ENCODE peak calls at places on chromosomes 3 and 15, in seven cellular contexts. One of them, this sample, is unnamed.

GRCh38 chr3:72035606-72036005 is 250.7 kb upstream of the PROK2 start:
- DNase-seq in H1: no peak
- DNase-seq in K562: no peak
- DNase-seq in GM12878: no peak
- DNase-seq in HCT116: no peak
- DNase-seq in HepG2: no peak
- DNase-seq in endothelial cell of umbilical vein: no peak
- DNase-seq in this sample: no peak

GRCh38 chr15:90004671-90005070 is 3.5 kb downstream of the ZNF710 start:
- DNase-seq in endothelial cell of umbilical vein: peak; percentile 50
- DNase-seq in HepG2: peak; percentile 71
- DNase-seq in H1: no peak
- DNase-seq in K562: no peak
- DNase-seq in HCT116: no peak
- DNase-seq in GM12878: no peak
- DNase-seq in this sample: no peak

GRCh38 chr15:63752075-63752684 is 81.6 kb downstream of the HERC1 start:
- DNase-seq in HepG2: peak; percentile 61
- DNase-seq in K562: peak; percentile 33
- DNase-seq in endothelial cell of umbilical vein: peak; percentile 78
- DNase-seq in H1: no peak
- DNase-seq in HCT116: peak; percentile 60
- DNase-seq in GM12878: peak; percentile 23
- DNase-seq in this sample: peak; percentile 24

GRCh38 chr15:100461049-100461448 is 67.7 kb downstream of the CERS3 start:
- DNase-seq in GM12878: peak; percentile 3
- DNase-seq in HCT116: no peak
- DNase-seq in endothelial cell of umbilical vein: no peak
- DNase-seq in K562: no peak
- DNase-seq in HepG2: no peak
- DNase-seq in H1: no peak
- DNase-seq in this sample: no peak

GRCh38 chr3:101381809-101382208 is 61.4 kb upstream of the IMPG2 start:
- DNase-seq in GM12878: no peak
- DNase-seq in HepG2: peak; percentile 23
- DNase-seq in HCT116: peak; percentile 6
- DNase-seq in K562: no peak
- DNase-seq in endothelial cell of umbilical vein: peak; percentile 40
- DNase-seq in H1: no peak
- DNase-seq in this sample: peak; percentile 61

GRCh38 chr15:31360158-31360561 is 33.5 kb downstream of the KLF13 start:
- DNase-seq in HepG2: no peak
- DNase-seq in endothelial cell of umbilical vein: no peak
- DNase-seq in H1: no peak
- DNase-seq in HCT116: no peak
- DNase-seq in GM12878: no peak
- DNase-seq in K562: no peak
- DNase-seq in this sample: no peak

GRCh38 chr15:50182233-50183013 is 427 bp downstream of the SLC27A2 start:
- DNase-seq in HepG2: no peak
- DNase-seq in HCT116: peak; percentile 8
- DNase-seq in H1: peak; percentile 85
- DNase-seq in K562: peak; percentile 40
- DNase-seq in endothelial cell of umbilical vein: peak; percentile 23
- DNase-seq in GM12878: no peak
- DNase-seq in this sample: no peak

GRCh38 chr3:67614195-67614594 is 40.2 kb downstream of the SUCLG2 start:
- DNase-seq in HepG2: no peak
- DNase-seq in endothelial cell of umbilical vein: no peak
- DNase-seq in K562: no peak
- DNase-seq in HCT116: no peak
- DNase-seq in H1: no peak
- DNase-seq in GM12878: no peak
- DNase-seq in this sample: no peak

GRCh38 chr3:172125053-172125452 is 85.7 kb downstream of the FNDC3B start:
- DNase-seq in HepG2: no peak
- DNase-seq in endothelial cell of umbilical vein: no peak
- DNase-seq in K562: no peak
- DNase-seq in GM12878: no peak
- DNase-seq in H1: no peak
- DNase-seq in HCT116: no peak
- DNase-seq in this sample: no peak

GRCh38 chr15:100879461-100880138 is at the start of gene ALDH1A3:
- DNase-seq in K562: no peak
- DNase-seq in GM12878: no peak
- DNase-seq in HepG2: no peak
- DNase-seq in H1: no peak
- DNase-seq in endothelial cell of umbilical vein: no peak
- DNase-seq in HCT116: peak; percentile 39
- DNase-seq in this sample: no peak

GRCh38 chr3:51671090-51672082 is at the start of gene TEX264:
- DNase-seq in GM12878: peak; percentile 53
- DNase-seq in HCT116: peak; percentile 37
- DNase-seq in HepG2: peak; percentile 77
- DNase-seq in H1: peak; percentile 82
- DNase-seq in endothelial cell of umbilical vein: peak; percentile 69
- DNase-seq in K562: peak; percentile 98
- DNase-seq in this sample: no peak

GRCh38 chr3:51670711-51671089 is 352 bp upstream of the TEX264 start:
- DNase-seq in HCT116: no peak
- DNase-seq in HepG2: no peak
- DNase-seq in endothelial cell of umbilical vein: no peak
- DNase-seq in K562: no peak
- DNase-seq in H1: no peak
- DNase-seq in GM12878: no peak
- DNase-seq in this sample: no peak

GRCh38 chr3:51669241-51670052 is 1.6 kb upstream of the TEX264 start:
- DNase-seq in endothelial cell of umbilical vein: peak; percentile 86
- DNase-seq in GM12878: no peak
- DNase-seq in HepG2: peak; percentile 73
- DNase-seq in HCT116: peak; percentile 75
- DNase-seq in K562: peak; percentile 64
- DNase-seq in H1: peak; percentile 98
- DNase-seq in this sample: no peak

GRCh38 chr3:51668756-51669155 is 2.3 kb upstream of the TEX264 start:
- DNase-seq in K562: no peak
- DNase-seq in endothelial cell of umbilical vein: no peak
- DNase-seq in HepG2: no peak
- DNase-seq in H1: no peak
- DNase-seq in HCT116: no peak
- DNase-seq in GM12878: no peak
- DNase-seq in this sample: no peak

DNA sequence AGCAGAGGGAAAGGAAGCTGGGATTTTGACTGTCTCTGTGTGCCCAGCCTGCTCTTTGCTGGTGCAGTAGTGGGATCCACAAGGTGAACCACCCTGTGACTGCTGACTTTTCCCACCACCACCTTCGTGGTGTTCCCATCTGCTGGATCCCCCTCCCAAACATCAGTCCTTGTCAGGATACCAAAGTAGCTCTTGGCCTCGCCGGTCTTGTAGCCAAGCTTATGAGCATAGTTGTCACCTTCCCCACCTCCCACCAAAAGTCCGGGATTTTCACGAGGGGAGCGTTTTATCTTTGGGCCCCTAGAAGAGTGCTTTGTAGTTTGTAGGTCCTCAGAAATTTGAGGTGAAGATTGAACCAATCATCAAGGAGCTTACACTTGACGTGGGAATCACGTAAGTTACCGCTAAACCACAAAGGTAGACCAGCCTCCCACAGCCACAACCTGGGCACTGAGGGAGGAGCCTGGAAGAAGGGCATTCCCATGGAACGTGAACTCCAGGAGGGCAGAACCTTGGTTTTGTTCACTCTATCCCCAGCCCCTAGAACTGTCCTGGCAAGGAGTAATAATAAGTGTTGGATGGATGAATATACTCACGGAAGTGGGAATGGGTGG is 892 bp upstream of the TEX264 start:
- DNase-seq in HepG2: no peak
- DNase-seq in K562: no peak
- DNase-seq in HCT116: no peak
- DNase-seq in H1: no peak
- DNase-seq in GM12878: no peak
- DNase-seq in endothelial cell of umbilical vein: no peak
- DNase-seq in this sample: no peak
- TF ChIP-seq EZH2 in HepG2: no peak
- TF ChIP-seq EZH2 in K562: no peak
- TF ChIP-seq EZH2 in HCT116: no peak
- TF ChIP-seq EZH2 in H1: no peak
- TF ChIP-seq EZH2 in GM12878: no peak
- TF ChIP-seq EZH2 in endothelial cell of umbilical vein: no peak
- TF ChIP-seq EZH2 in this sample: no peak

DNA sequence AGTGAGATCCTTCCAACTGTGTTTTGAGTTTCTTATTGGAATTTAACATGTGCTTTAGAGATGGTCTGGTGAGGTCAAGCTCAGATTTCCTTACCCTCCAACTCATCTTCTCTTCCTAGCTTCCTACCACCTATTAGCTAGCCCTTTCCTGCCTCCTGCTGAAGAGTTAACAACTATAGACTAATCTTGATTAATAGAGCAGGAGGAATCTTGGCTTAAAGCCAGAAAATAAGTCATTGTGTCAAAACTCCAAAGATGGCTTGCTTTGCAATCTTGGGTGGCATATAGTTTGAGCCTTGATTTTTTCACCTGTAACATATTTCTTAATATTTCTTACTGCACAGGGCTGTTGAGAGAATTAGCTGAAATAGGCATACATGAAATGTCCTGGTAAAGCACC is 27.3 kb downstream of the BCL2L10 start:
- DNase-seq in GM12878: no peak
- DNase-seq in HepG2: no peak
- DNase-seq in K562: no peak
- DNase-seq in H1: no peak
- DNase-seq in endothelial cell of umbilical vein: peak; percentile 27
- DNase-seq in HCT116: no peak
- DNase-seq in this sample: no peak
- TF ChIP-seq POLR2AphosphoS5 in GM12878: no peak
- TF ChIP-seq POLR2AphosphoS5 in HepG2: no peak
- TF ChIP-seq POLR2AphosphoS5 in K562: no peak
- TF ChIP-seq POLR2AphosphoS5 in H1: no peak
- TF ChIP-seq POLR2AphosphoS5 in endothelial cell of umbilical vein: no peak
- TF ChIP-seq POLR2AphosphoS5 in HCT116: no peak
- TF ChIP-seq POLR2AphosphoS5 in this sample: no peak

GRCh38 chr3:373193-373784 is 176.7 kb downstream of the CHL1 start:
- DNase-seq in K562: no peak
- DNase-seq in HepG2: no peak
- DNase-seq in endothelial cell of umbilical vein: no peak
- DNase-seq in GM12878: no peak
- DNase-seq in HCT116: no peak
- DNase-seq in H1: no peak
- DNase-seq in this sample: no peak
- H3K9me3 ChIP-seq in K562: no peaks in the 10 kb centered on the region
- H3K9me3 ChIP-seq in HepG2: no peaks in the 10 kb centered on the region
- H3K9me3 ChIP-seq in endothelial cell of umbilical vein: no peaks in the 10 kb centered on the region
- H3K9me3 ChIP-seq in GM12878: no peaks in the 10 kb centered on the region
- H3K9me3 ChIP-seq in HCT116: no peaks in the 10 kb centered on the region
- H3K9me3 ChIP-seq in H1: no peaks in the 10 kb centered on the region
- H3K9me3 ChIP-seq in this sample: no peaks in the 10 kb centered on the region

GRCh38 chr3:2099028-2099671 is 484 bp downstream of the CNTN4 start:
- DNase-seq in GM12878: no peak
- DNase-seq in H1: peak; percentile 79
- DNase-seq in K562: no peak
- DNase-seq in HepG2: no peak
- DNase-seq in HCT116: no peak
- DNase-seq in endothelial cell of umbilical vein: no peak
- DNase-seq in this sample: no peak
- TF ChIP-seq EZH2 in GM12878: no peak
- TF ChIP-seq EZH2 in H1: no peak
- TF ChIP-seq EZH2 in K562: no peak
- TF ChIP-seq EZH2 in HepG2: no peak
- TF ChIP-seq EZH2 in HCT116: no peak
- TF ChIP-seq EZH2 in endothelial cell of umbilical vein: peak; percentile 74
- TF ChIP-seq EZH2 in this sample: no peak

GRCh38 chr3:28905798-28906197 is 375.1 kb upstream of the RBMS3 start:
- DNase-seq in HepG2: no peak
- DNase-seq in endothelial cell of umbilical vein: no peak
- DNase-seq in HCT116: no peak
- DNase-seq in GM12878: no peak
- DNase-seq in H1: no peak
- DNase-seq in K562: no peak
- DNase-seq in this sample: no peak

GRCh38 chr3:28906561-28907310 is 374.1 kb upstream of the RBMS3 start:
- DNase-seq in GM12878: no peak
- DNase-seq in K562: no peak
- DNase-seq in HepG2: no peak
- DNase-seq in H1: no peak
- DNase-seq in endothelial cell of umbilical vein: no peak
- DNase-seq in HCT116: no peak
- DNase-seq in this sample: no peak

GRCh38 chr3:28900301-28900700 is 380.6 kb upstream of the RBMS3 start:
- DNase-seq in HepG2: no peak
- DNase-seq in GM12878: no peak
- DNase-seq in endothelial cell of umbilical vein: no peak
- DNase-seq in H1: no peak
- DNase-seq in K562: no peak
- DNase-seq in HCT116: no peak
- DNase-seq in this sample: no peak

GRCh38 chr3:28903171-28903601 is 377.7 kb upstream of the RBMS3 start:
- DNase-seq in GM12878: no peak
- DNase-seq in K562: no peak
- DNase-seq in HCT116: no peak
- DNase-seq in H1: no peak
- DNase-seq in endothelial cell of umbilical vein: no peak
- DNase-seq in HepG2: no peak
- DNase-seq in this sample: no peak

DNA sequence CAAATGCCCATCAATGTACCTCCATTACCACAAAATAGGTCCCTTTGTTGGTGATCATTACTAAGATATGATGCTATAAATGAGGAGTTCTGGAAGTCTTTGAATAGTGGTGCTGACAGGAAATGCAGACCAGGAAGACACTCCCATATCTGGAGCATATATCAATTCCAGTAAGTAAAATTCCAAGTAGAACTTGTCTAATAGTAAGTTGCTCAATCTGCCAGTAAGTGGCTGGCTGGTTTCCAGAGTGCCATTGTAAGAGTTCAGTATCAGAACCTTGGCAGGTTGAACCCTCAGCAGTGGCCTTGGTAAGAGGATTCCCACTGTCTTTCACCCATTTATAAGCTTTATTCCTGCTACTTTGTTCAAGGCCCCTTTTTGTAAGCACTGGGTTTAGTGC is 379.8 kb upstream of the RBMS3 start:
- DNase-seq in H1: no peak
- DNase-seq in HepG2: no peak
- DNase-seq in HCT116: no peak
- DNase-seq in K562: no peak
- DNase-seq in GM12878: no peak
- DNase-seq in endothelial cell of umbilical vein: no peak
- DNase-seq in this sample: no peak
- TF ChIP-seq POLR2AphosphoS5 in H1: no peak
- TF ChIP-seq POLR2AphosphoS5 in HepG2: no peak
- TF ChIP-seq POLR2AphosphoS5 in HCT116: no peak
- TF ChIP-seq POLR2AphosphoS5 in K562: no peak
- TF ChIP-seq POLR2AphosphoS5 in GM12878: no peak
- TF ChIP-seq POLR2AphosphoS5 in endothelial cell of umbilical vein: no peak
- TF ChIP-seq POLR2AphosphoS5 in this sample: no peak

GRCh38 chr15:25240461-25241021 is 198.3 kb downstream of the UBE3A start:
- DNase-seq in HCT116: no peak
- DNase-seq in HepG2: no peak
- DNase-seq in K562: no peak
- DNase-seq in H1: no peak
- DNase-seq in endothelial cell of umbilical vein: no peak
- DNase-seq in GM12878: no peak
- DNase-seq in this sample: no peak
- H3K9me3 ChIP-seq in HCT116: peaks cover 34% of the 10 kb centered on the region
- H3K9me3 ChIP-seq in HepG2: peaks cover 97% of the 10 kb centered on the region
- H3K9me3 ChIP-seq in K562: no peaks in the 10 kb centered on the region
- H3K9me3 ChIP-seq in H1: peaks cover 98% of the 10 kb centered on the region
- H3K9me3 ChIP-seq in endothelial cell of umbilical vein: peaks cover 17% of the 10 kb centered on the region
- H3K9me3 ChIP-seq in GM12878: no peaks in the 10 kb centered on the region
- H3K9me3 ChIP-seq in this sample: no peaks in the 10 kb centered on the region